ENCODE peak calls at places on chromosome 11, in nine cellular contexts. One of them, this sample, is unnamed.

GRCh38 chr11:110077866-110078325 is 15.3 kb upstream of the ZC3H12C start:
- DNase-seq in tibial nerve: no peak
- DNase-seq in GM12878: peak
- DNase-seq in suprapubic skin: no peak
- DNase-seq in upper lobe of left lung: no peak
- DNase-seq in transverse colon: no peak
- DNase-seq in sigmoid colon: no peak
- DNase-seq in A549: no peak
- DNase-seq in H1: no peak
- DNase-seq in this sample: no peak

GRCh38 chr11:128714881-128715280 is 21.0 kb downstream of the FLI1 start:
- DNase-seq in tibial nerve: no peak
- DNase-seq in H1: no peak
- DNase-seq in upper lobe of left lung: no peak
- DNase-seq in transverse colon: no peak
- DNase-seq in suprapubic skin: no peak
- DNase-seq in A549: no peak
- DNase-seq in sigmoid colon: no peak
- DNase-seq in GM12878: no peak
- DNase-seq in this sample: no peak

GRCh38 chr11:78542007-78542406 is 32.7 kb downstream of the NARS2 start:
- DNase-seq in upper lobe of left lung: no peak
- DNase-seq in sigmoid colon: no peak
- DNase-seq in GM12878: no peak
- DNase-seq in transverse colon: no peak
- DNase-seq in H1: no peak
- DNase-seq in tibial nerve: no peak
- DNase-seq in A549: no peak
- DNase-seq in suprapubic skin: no peak
- DNase-seq in this sample: no peak

GRCh38 chr11:8867856-8868705 is 42.9 kb upstream of the AKIP1 start:
- DNase-seq in upper lobe of left lung: no peak
- DNase-seq in sigmoid colon: no peak
- DNase-seq in tibial nerve: no peak
- DNase-seq in transverse colon: no peak
- DNase-seq in H1: no peak
- DNase-seq in A549: no peak
- DNase-seq in GM12878: no peak
- DNase-seq in suprapubic skin: no peak
- DNase-seq in this sample: no peak

GRCh38 chr11:113022267-113022666 is 61.0 kb downstream of the NCAM1 start:
- DNase-seq in tibial nerve: no peak
- DNase-seq in sigmoid colon: no peak
- DNase-seq in upper lobe of left lung: no peak
- DNase-seq in suprapubic skin: no peak
- DNase-seq in A549: no peak
- DNase-seq in transverse colon: no peak
- DNase-seq in H1: no peak
- DNase-seq in GM12878: no peak
- DNase-seq in this sample: no peak

GRCh38 chr11:35135222-35135621 is 3.7 kb upstream of the CD44 start:
- DNase-seq in transverse colon: no peak
- DNase-seq in GM12878: no peak
- DNase-seq in upper lobe of left lung: no peak
- DNase-seq in suprapubic skin: no peak
- DNase-seq in tibial nerve: no peak
- DNase-seq in H1: no peak
- DNase-seq in sigmoid colon: no peak
- DNase-seq in A549: no peak
- DNase-seq in this sample: no peak

GRCh38 chr11:116931206-116931953 is 94.0 kb upstream of the APOA1 start:
- DNase-seq in sigmoid colon: no peak
- DNase-seq in A549: no peak
- DNase-seq in H1: no peak
- DNase-seq in suprapubic skin: no peak
- DNase-seq in transverse colon: no peak
- DNase-seq in GM12878: no peak
- DNase-seq in tibial nerve: no peak
- DNase-seq in upper lobe of left lung: no peak
- DNase-seq in this sample: no peak

GRCh38 chr11:22730319-22730718 is 63.9 kb downstream of the GAS2 start:
- DNase-seq in H1: no peak
- DNase-seq in A549: no peak
- DNase-seq in GM12878: no peak
- DNase-seq in upper lobe of left lung: no peak
- DNase-seq in suprapubic skin: no peak
- DNase-seq in sigmoid colon: no peak
- DNase-seq in transverse colon: no peak
- DNase-seq in tibial nerve: no peak
- DNase-seq in this sample: no peak

GRCh38 chr11:12681462-12681861 is 7.2 kb downstream of the TEAD1 start:
- DNase-seq in suprapubic skin: no peak
- DNase-seq in H1: no peak
- DNase-seq in A549: no peak
- DNase-seq in tibial nerve: no peak
- DNase-seq in GM12878: no peak
- DNase-seq in upper lobe of left lung: no peak
- DNase-seq in sigmoid colon: no peak
- DNase-seq in transverse colon: no peak
- DNase-seq in this sample: no peak

GRCh38 chr11:12679471-12679870 is 5.2 kb downstream of the TEAD1 start:
- DNase-seq in upper lobe of left lung: no peak
- DNase-seq in H1: no peak
- DNase-seq in tibial nerve: no peak
- DNase-seq in GM12878: no peak
- DNase-seq in sigmoid colon: no peak
- DNase-seq in suprapubic skin: no peak
- DNase-seq in transverse colon: no peak
- DNase-seq in A549: no peak
- DNase-seq in this sample: no peak

GRCh38 chr11:12678991-12679390 is 4.8 kb downstream of the TEAD1 start:
- DNase-seq in sigmoid colon: no peak
- DNase-seq in A549: no peak
- DNase-seq in H1: no peak
- DNase-seq in upper lobe of left lung: no peak
- DNase-seq in transverse colon: no peak
- DNase-seq in tibial nerve: no peak
- DNase-seq in GM12878: no peak
- DNase-seq in suprapubic skin: no peak
- DNase-seq in this sample: no peak

GRCh38 chr11:12680940-12681258 is 6.7 kb downstream of the TEAD1 start:
- DNase-seq in sigmoid colon: no peak
- DNase-seq in suprapubic skin: no peak
- DNase-seq in upper lobe of left lung: no peak
- DNase-seq in GM12878: no peak
- DNase-seq in H1: no peak
- DNase-seq in tibial nerve: no peak
- DNase-seq in A549: no peak
- DNase-seq in transverse colon: no peak
- DNase-seq in this sample: no peak

DNA sequence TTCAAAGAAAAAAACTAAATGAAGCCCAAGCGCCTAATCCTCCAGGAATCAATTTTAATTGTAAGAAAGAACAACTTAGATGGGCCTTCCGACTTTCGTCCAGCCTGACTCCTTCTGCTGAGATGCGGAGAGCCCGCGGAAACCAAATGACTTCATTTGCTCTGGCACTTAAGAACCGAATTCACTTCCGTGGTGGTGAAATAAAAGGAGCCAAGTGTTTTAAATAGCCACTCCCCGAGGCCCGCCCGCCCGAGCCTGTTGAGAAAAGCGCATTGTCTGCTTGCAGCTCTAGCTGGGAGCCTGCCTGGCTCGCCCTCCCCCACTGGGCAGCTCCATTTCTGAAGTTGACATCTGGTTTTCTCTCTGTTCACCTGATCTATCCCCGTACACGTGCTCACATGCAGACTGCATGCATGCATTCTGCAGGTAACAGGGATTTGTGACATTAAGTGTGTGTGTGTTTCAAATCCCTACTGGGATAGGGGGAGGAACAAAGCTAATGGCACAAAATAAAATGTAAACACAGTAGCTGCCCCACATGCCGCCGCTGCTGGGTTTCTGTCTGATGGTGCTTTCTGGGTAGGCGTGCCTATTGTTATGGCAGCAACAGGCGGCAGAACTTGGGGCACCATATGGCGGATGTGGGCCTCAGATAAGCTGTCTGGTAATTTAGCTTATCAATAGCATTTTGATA is 6.2 kb downstream of the TEAD1 start:
- DNase-seq in upper lobe of left lung: peak
- DNase-seq in tibial nerve: peak
- DNase-seq in GM12878: no peak
- DNase-seq in H1: peak
- DNase-seq in sigmoid colon: peak
- DNase-seq in A549: no peak
- DNase-seq in transverse colon: peak
- DNase-seq in suprapubic skin: peak
- DNase-seq in this sample: peak
- TF ChIP-seq POLR2A in upper lobe of left lung: no peak
- TF ChIP-seq POLR2A in tibial nerve: peak
- TF ChIP-seq POLR2A in GM12878: no peak
- TF ChIP-seq POLR2A in H1: peak
- TF ChIP-seq POLR2A in sigmoid colon: peak
- TF ChIP-seq POLR2A in A549: peak
- TF ChIP-seq POLR2A in transverse colon: peak
- TF ChIP-seq POLR2A in suprapubic skin: no peak
- TF ChIP-seq POLR2A in this sample: no peak

GRCh38 chr11:67441731-67442401 is 1.4 kb downstream of the CORO1B start:
- DNase-seq in GM12878: no peak
- DNase-seq in upper lobe of left lung: peak
- DNase-seq in transverse colon: no peak
- DNase-seq in A549: no peak
- DNase-seq in sigmoid colon: no peak
- DNase-seq in tibial nerve: no peak
- DNase-seq in H1: no peak
- DNase-seq in suprapubic skin: no peak
- DNase-seq in this sample: no peak

GRCh38 chr11:67438121-67438902 is 830 bp upstream of the PTPRCAP start:
- DNase-seq in sigmoid colon: no peak
- DNase-seq in upper lobe of left lung: peak
- DNase-seq in A549: no peak
- DNase-seq in GM12878: no peak
- DNase-seq in suprapubic skin: no peak
- DNase-seq in tibial nerve: no peak
- DNase-seq in transverse colon: peak
- DNase-seq in H1: no peak
- DNase-seq in this sample: peak

GRCh38 chr11:67440229-67441081 is 2.8 kb downstream of the CORO1B start:
- DNase-seq in sigmoid colon: no peak
- DNase-seq in transverse colon: no peak
- DNase-seq in H1: no peak
- DNase-seq in GM12878: no peak
- DNase-seq in suprapubic skin: no peak
- DNase-seq in A549: no peak
- DNase-seq in tibial nerve: no peak
- DNase-seq in upper lobe of left lung: no peak
- DNase-seq in this sample: no peak

GRCh38 chr11:67441082-67441683 is 2.1 kb downstream of the CORO1B start:
- DNase-seq in transverse colon: no peak
- DNase-seq in GM12878: no peak
- DNase-seq in tibial nerve: no peak
- DNase-seq in upper lobe of left lung: peak
- DNase-seq in A549: no peak
- DNase-seq in sigmoid colon: no peak
- DNase-seq in suprapubic skin: no peak
- DNase-seq in H1: no peak
- DNase-seq in this sample: no peak

DNA sequence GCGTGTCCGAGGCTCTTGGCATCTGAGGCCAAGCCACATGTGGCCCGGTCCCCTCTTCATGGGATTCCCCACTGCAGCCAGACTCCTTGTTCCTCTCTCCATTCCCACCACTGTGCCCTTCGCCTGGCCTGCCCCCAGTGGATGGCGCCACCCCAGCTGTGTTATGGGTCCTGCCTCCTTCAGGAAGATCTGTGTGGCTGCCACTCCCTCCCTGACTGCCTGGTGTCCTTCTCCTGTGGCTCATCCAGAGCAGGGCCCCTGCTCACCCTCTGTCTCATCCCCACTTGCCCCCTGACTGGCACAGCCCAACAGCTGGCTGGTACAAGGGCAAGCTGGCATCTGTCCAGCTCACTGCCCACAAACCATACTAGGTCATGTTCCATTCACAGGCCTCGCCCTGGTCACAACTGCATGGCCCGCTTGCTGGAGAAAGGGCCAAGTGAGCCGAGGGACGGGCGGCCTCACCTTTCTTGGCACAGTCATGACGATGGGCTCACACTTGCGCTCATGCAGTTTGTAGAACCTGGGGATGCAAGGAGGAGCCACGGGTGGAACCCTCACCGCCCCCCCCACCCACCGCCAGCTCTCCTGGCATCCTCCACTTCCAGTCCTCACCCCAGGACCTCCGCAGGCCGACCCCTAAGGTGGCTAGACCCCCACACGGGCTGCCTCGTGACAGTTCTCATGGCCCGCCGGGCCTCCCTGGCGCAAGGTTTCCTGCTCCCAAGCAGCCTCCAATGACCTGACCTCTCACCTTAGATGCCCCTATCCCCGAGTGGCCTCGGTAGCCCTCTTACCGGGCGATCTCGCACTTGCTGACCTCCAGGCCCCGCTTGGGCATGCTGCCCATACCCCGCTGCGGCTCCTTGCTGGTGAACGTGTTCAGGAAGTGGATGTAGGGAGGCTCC is 2.1 kb upstream of the PTPRCAP start:
- DNase-seq in A549: peak
- DNase-seq in sigmoid colon: no peak
- DNase-seq in upper lobe of left lung: peak
- DNase-seq in tibial nerve: peak
- DNase-seq in GM12878: no peak
- DNase-seq in transverse colon: peak
- DNase-seq in H1: no peak
- DNase-seq in suprapubic skin: no peak
- DNase-seq in this sample: peak
- TF ChIP-seq CTCF in A549: peak
- TF ChIP-seq CTCF in sigmoid colon: no peak
- TF ChIP-seq CTCF in upper lobe of left lung: no peak
- TF ChIP-seq CTCF in tibial nerve: no peak
- TF ChIP-seq CTCF in GM12878: peak
- TF ChIP-seq CTCF in transverse colon: peak
- TF ChIP-seq CTCF in H1: peak
- TF ChIP-seq CTCF in suprapubic skin: no peak
- TF ChIP-seq CTCF in this sample: no peak

DNA sequence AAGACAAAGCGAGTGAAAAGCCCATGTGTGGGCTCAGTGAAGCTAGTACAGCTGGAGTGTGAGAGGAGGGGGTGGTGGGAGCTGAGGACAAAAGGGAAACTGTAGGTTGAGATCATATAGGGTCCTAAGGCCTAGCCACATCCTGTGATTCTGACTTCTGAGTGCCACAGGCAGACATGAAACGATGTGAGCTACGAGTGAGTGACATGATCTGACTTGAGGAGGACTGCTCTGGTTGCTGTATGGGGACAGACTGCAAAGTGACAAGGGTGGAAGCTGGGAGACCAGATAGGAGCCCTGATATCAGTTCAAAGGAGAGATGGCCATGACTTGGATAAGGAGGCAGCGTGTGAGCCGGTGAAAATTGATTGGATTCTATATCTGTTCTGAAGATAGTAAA is 85.4 kb downstream of the MICAL2 start:
- DNase-seq in suprapubic skin: no peak
- DNase-seq in tibial nerve: no peak
- DNase-seq in A549: no peak
- DNase-seq in H1: no peak
- DNase-seq in upper lobe of left lung: no peak
- DNase-seq in sigmoid colon: no peak
- DNase-seq in GM12878: no peak
- DNase-seq in transverse colon: no peak
- DNase-seq in this sample: no peak
- TF ChIP-seq EP300 in suprapubic skin: no peak
- TF ChIP-seq EP300 in tibial nerve: no peak
- TF ChIP-seq EP300 in A549: no peak
- TF ChIP-seq EP300 in H1: no peak
- TF ChIP-seq EP300 in upper lobe of left lung: no peak
- TF ChIP-seq EP300 in sigmoid colon: no peak
- TF ChIP-seq EP300 in GM12878: no peak
- TF ChIP-seq EP300 in transverse colon: no peak
- TF ChIP-seq EP300 in this sample: no peak

GRCh38 chr11:64242920-64243854 is 2.3 kb downstream of the FKBP2 start:
- DNase-seq in tibial nerve: no peak
- DNase-seq in suprapubic skin: no peak
- DNase-seq in A549: no peak
- DNase-seq in upper lobe of left lung: peak
- DNase-seq in GM12878: no peak
- DNase-seq in transverse colon: no peak
- DNase-seq in sigmoid colon: no peak
- DNase-seq in H1: no peak
- DNase-seq in this sample: no peak

GRCh38 chr11:64239662-64240466 is 1.0 kb upstream of the FKBP2 start:
- DNase-seq in GM12878: peak
- DNase-seq in suprapubic skin: no peak
- DNase-seq in upper lobe of left lung: peak
- DNase-seq in transverse colon: no peak
- DNase-seq in H1: no peak
- DNase-seq in sigmoid colon: no peak
- DNase-seq in tibial nerve: no peak
- DNase-seq in A549: no peak
- DNase-seq in this sample: no peak

GRCh38 chr11:64240467-64241174 is at the start of gene FKBP2:
- DNase-seq in H1: peak
- DNase-seq in upper lobe of left lung: peak
- DNase-seq in tibial nerve: peak
- DNase-seq in suprapubic skin: peak
- DNase-seq in transverse colon: peak
- DNase-seq in sigmoid colon: peak
- DNase-seq in GM12878: peak
- DNase-seq in A549: peak
- DNase-seq in this sample: peak

GRCh38 chr11:64241430-64242153 is 697 bp downstream of the FKBP2 start:
- DNase-seq in tibial nerve: peak
- DNase-seq in A549: peak
- DNase-seq in H1: peak
- DNase-seq in upper lobe of left lung: peak
- DNase-seq in suprapubic skin: peak
- DNase-seq in transverse colon: peak
- DNase-seq in sigmoid colon: peak
- DNase-seq in GM12878: no peak
- DNase-seq in this sample: peak

GRCh38 chr11:64241175-64241429 is 207 bp downstream of the FKBP2 start:
- DNase-seq in H1: no peak
- DNase-seq in A549: no peak
- DNase-seq in transverse colon: no peak
- DNase-seq in GM12878: peak
- DNase-seq in sigmoid colon: no peak
- DNase-seq in tibial nerve: no peak
- DNase-seq in upper lobe of left lung: no peak
- DNase-seq in suprapubic skin: no peak
- DNase-seq in this sample: no peak
- TF ChIP-seq POLR2A in H1: no peak
- TF ChIP-seq POLR2A in A549: no peak
- TF ChIP-seq POLR2A in transverse colon: no peak
- TF ChIP-seq POLR2A in GM12878: peak
- TF ChIP-seq POLR2A in sigmoid colon: no peak
- TF ChIP-seq POLR2A in tibial nerve: no peak
- TF ChIP-seq POLR2A in upper lobe of left lung: no peak
- TF ChIP-seq POLR2A in suprapubic skin: no peak
- TF ChIP-seq POLR2A in this sample: no peak

This sample was measured in stomach.